ENCODE peak calls at places on chromosome 15, in five cellular contexts. Q, O, H, X and U are unnamed samples.

GRCh38 chr15:82139823-82140268 is 94.0 kb upstream of the MEX3B start:
- DNase-seq in Q (no peak), O (no peak), H (peak), X (no peak), U (no peak)

GRCh38 chr15:64141798-64142512 is 9.6 kb upstream of the SNX22 start:
- DNase-seq in Q (no peak), O (no peak), H (no peak), X (no peak), U (no peak)

GRCh38 chr15:97623091-97623661 is 337.3 kb upstream of the ARRDC4 start:
- DNase-seq in Q (no peak), O (no peak), H (no peak), X (no peak), U (no peak)

GRCh38 chr15:39874890-39875549 is 45.0 kb downstream of the GPR176 start:
- DNase-seq in Q (no peak), O (no peak), H (no peak), X (no peak), U (no peak)

GRCh38 chr15:73369073-73369694 is 426 bp upstream of the HCN4 start:
- DNase-seq in Q (no peak), O (no peak), H (no peak), X (no peak), U (no peak)

GRCh38 chr15:93047621-93048425 is 41.2 kb downstream of the RGMA start:
- DNase-seq in Q (no peak), O (no peak), H (no peak), X (no peak), U (no peak)

GRCh38 chr15:45157974-45158373 is 28.2 kb downstream of the DUOX1 start:
- DNase-seq in Q (no peak), O (no peak), H (no peak), X (no peak), U (no peak)

GRCh38 chr15:64930019-64930652 is 18.4 kb downstream of the ANKDD1A start:
- DNase-seq in Q (no peak), O (no peak), H (no peak), X (no peak), U (no peak)

GRCh38 chr15:101496198-101496986 is 6.9 kb upstream of the PCSK6 start:
- DNase-seq in Q (no peak), O (no peak), H (no peak), X (no peak), U (peak)

GRCh38 chr15:66594836-66595235 is 29.0 kb upstream of the LCTL start:
- DNase-seq in Q (no peak), O (no peak), H (no peak), X (no peak), U (no peak)

GRCh38 chr15:69393831-69394491 is 20.2 kb upstream of the KIF23 start:
- DNase-seq in Q (no peak), O (no peak), H (no peak), X (no peak), U (no peak)

GRCh38 chr15:39253552-39253951 is 327.3 kb upstream of the THBS1 start:
- DNase-seq in Q (no peak), O (no peak), H (no peak), X (no peak), U (no peak)

GRCh38 chr15:98442379-98442833 is 205.9 kb upstream of the IGF1R start:
- DNase-seq in Q (no peak), O (peak), H (peak), X (no peak), U (no peak)

GRCh38 chr15:32983679-32984078 is 210.8 kb downstream of the FMN1 start:
- DNase-seq in Q (no peak), O (no peak), H (no peak), X (no peak), U (no peak)

GRCh38 chr15:95446854-95447253 is 883.6 kb upstream of the NR2F2 start:
- DNase-seq in Q (no peak), O (no peak), H (no peak), X (no peak), U (no peak)

GRCh38 chr15:74173545-74174215 is at the start of gene ISLR:
- DNase-seq in Q (no peak), O (no peak), H (no peak), X (no peak), U (peak)